ENCODE peak calls at places on chromosomes 11 and 22, in six cellular contexts. M is upper lobe of right lung, H is COR-L47, U is tibial nerve, B is B cell, F is ELR. G is an unnamed sample.

GRCh38 chr11:108912587-108912986 is 247.7 kb downstream of the DDX10 start:
- DNase-seq in F (peak), M (no peak), H (no peak), B (no peak), U (no peak), G (no peak)

GRCh38 chr11:67202045-67202444 is 64.2 kb upstream of the GRK2 start:
- DNase-seq in B (no peak), U (no peak), H (no peak), M (no peak), F (no peak), G (no peak)

GRCh38 chr22:19082793-19083192 is 39.4 kb downstream of the DGCR2 start:
- DNase-seq in U (no peak), H (no peak), M (peak), F (no peak), B (no peak), G (no peak)

GRCh38 chr11:98155696-98156095 is 865.1 kb upstream of the CNTN5 start:
- DNase-seq in B (no peak), F (no peak), U (no peak), H (peak), M (no peak), G (no peak)

GRCh38 chr11:117629146-117629545 is 167.9 kb downstream of the DSCAML1 start:
- DNase-seq in H (no peak), B (no peak), M (peak), F (no peak), U (no peak), G (no peak)

GRCh38 chr11:27613670-27613950 is 86.6 kb downstream of the BDNF start:
- DNase-seq in B (no peak), H (no peak), U (no peak), M (no peak), F (no peak), G (no peak)

GRCh38 chr22:34847072-34847471 is 218.9 kb upstream of the ISX start:
- DNase-seq in U (no peak), M (no peak), B (no peak), H (no peak), F (no peak), G (peak)

GRCh38 chr11:86061483-86061882 is 7.4 kb downstream of the PICALM start:
- DNase-seq in H (no peak), M (no peak), F (no peak), B (no peak), U (no peak), G (no peak)

GRCh38 chr22:28175730-28176492 is 256.9 kb upstream of the PITPNB start:
- DNase-seq in H (no peak), B (no peak), M (no peak), U (no peak), F (no peak), G (no peak)

GRCh38 chr11:46363455-46363920 is 16.2 kb downstream of the DGKZ start:
- DNase-seq in H (peak), F (peak), B (no peak), M (no peak), U (no peak), G (peak)

GRCh38 chr11:59106363-59107336 is at the start of gene FAM111B:
- DNase-seq in M (peak), H (peak), B (peak), F (peak), U (peak), G (peak)

GRCh38 chr11:70747889-70748288 is 349.6 kb downstream of the CTTN start:
- DNase-seq in H (no peak), U (no peak), M (no peak), F (no peak), B (no peak), G (no peak)

GRCh38 chr11:13216019-13217006 is 61.3 kb upstream of the BMAL1 start:
- DNase-seq in M (no peak), B (no peak), F (peak), U (no peak), H (no peak), G (peak)

GRCh38 chr22:17198188-17199130 is 20.8 kb downstream of the ADA2 start:
- DNase-seq in M (no peak), U (no peak), H (no peak), B (no peak), F (no peak), G (no peak)

GRCh38 chr11:116535954-116536353 is 236.8 kb downstream of the BUD13 start:
- DNase-seq in H (no peak), U (no peak), B (no peak), M (peak), F (no peak), G (no peak)

GRCh38 chr22:49551897-49552659 is 275.6 kb downstream of the BRD1 start:
- DNase-seq in H (peak), F (no peak), B (no peak), U (no peak), M (peak), G (no peak)

GRCh38 chr11:1839924-1840779 is 1.4 kb downstream of the TNNI2 start:
- DNase-seq in F (no peak), H (no peak), B (peak), M (peak), U (no peak), G (no peak)

GRCh38 chr11:23995891-23996290 is 501.0 kb upstream of the LUZP2 start:
- DNase-seq in U (no peak), B (no peak), H (no peak), M (no peak), F (peak), G (no peak)

GRCh38 chr22:44583854-44584253 is 85.8 kb upstream of the RTL6 start:
- DNase-seq in M (peak), B (no peak), H (no peak), U (no peak), F (no peak), G (no peak)

GRCh38 chr11:130390071-130390758 is 38.2 kb downstream of the ADAMTS8 start:
- DNase-seq in H (peak), B (no peak), M (no peak), F (peak), U (no peak), G (no peak)

GRCh38 chr22:38941488-38941987 is 15.9 kb upstream of the APOBEC3A start:
- DNase-seq in H (no peak), M (peak), F (no peak), B (peak), U (no peak), G (no peak)

GRCh38 chr11:132770802-132771545 is 761.3 kb downstream of the OPCML start:
- DNase-seq in B (no peak), M (no peak), H (peak), F (no peak), U (no peak), G (no peak)

GRCh38 chr22:40177738-40178416 is at the start of gene TNRC6B:
- DNase-seq in U (peak), B (peak), M (peak), H (peak), F (peak), G (peak)

GRCh38 chr22:46075764-46076531 is 74.4 kb upstream of the PPARA start:
- DNase-seq in M (peak), B (no peak), F (peak), H (no peak), U (peak), G (no peak)

GRCh38 chr22:17213976-17214375 is 5.3 kb downstream of the ADA2 start:
- DNase-seq in M (peak), H (no peak), F (peak), U (no peak), B (no peak), G (no peak)

GRCh38 chr11:1569251-1569780 is 2.8 kb downstream of the DUSP8 start:
- DNase-seq in F (no peak), H (no peak), U (no peak), M (peak), B (no peak), G (no peak)

GRCh38 chr11:40421187-40421586 is 1038.3 kb downstream of the LRRC4C start:
- DNase-seq in F (no peak), M (no peak), H (no peak), B (no peak), U (no peak), G (no peak)

GRCh38 chr11:78564037-78564888 is 10.4 kb downstream of the NARS2 start:
- DNase-seq in U (no peak), B (no peak), H (peak), F (peak), M (no peak), G (peak)

GRCh38 chr11:2270322-2271076 is at the start of gene ASCL2:
- DNase-seq in F (no peak), U (no peak), B (peak), M (peak), H (peak), G (no peak)

GRCh38 chr11:36151933-36152580 is 137.2 kb downstream of the COMMD9 start:
- DNase-seq in H (no peak), F (no peak), U (no peak), M (no peak), B (no peak), G (no peak)

GRCh38 chr22:45891471-45891995 is 85.4 kb downstream of the WNT7B start:
- DNase-seq in F (no peak), M (peak), U (no peak), B (no peak), H (no peak), G (no peak)

GRCh38 chr11:69825037-69825834 is 6.0 kb upstream of the FGF3 start:
- DNase-seq in M (no peak), U (no peak), B (no peak), H (no peak), F (peak), G (peak)

GRCh38 chr11:17798253-17798652 is 63.7 kb downstream of the KCNC1 start:
- DNase-seq in B (no peak), U (no peak), H (no peak), F (no peak), M (no peak), G (no peak)

GRCh38 chr22:19105456-19105855 is 16.8 kb downstream of the DGCR2 start:
- DNase-seq in F (no peak), U (no peak), H (no peak), M (peak), B (no peak), G (no peak)

G was measured in RCC 7860.